ENCODE peak calls at places on chromosomes 5 and 9, in six cellular contexts. I is caudate nucleus; T is hypothalamus; O is activated effector memory CD4-positive, alpha-beta T cell treated with Interleukin-2 at 50 U/mL for 16 hours; B is stimulated activated CD8-positive, alpha-beta memory T cell treated with anti-CD3 and anti-CD28 coated beads, Interleukin-7, amount 100 ng/mL, for 24 hours; U is NCI-H524. L is an unnamed sample.

GRCh38 chr5:52148679-52149078 is 639.0 kb upstream of the ITGA1 start:
- DNase-seq in I (no peak), T (no peak), O (no peak), B (no peak), U (no peak), L (no peak)

GRCh38 chr5:169071-169727 is 22.1 kb upstream of the LRRC14B start:
- DNase-seq in I (no peak), T (no peak), O (no peak), B (no peak), U (no peak), L (no peak)

GRCh38 chr9:126474201-126474765 is 139.4 kb upstream of the LMX1B start:
- DNase-seq in I (no peak), T (no peak), O (no peak), B (no peak), U (no peak), L (no peak)

GRCh38 chr5:117665121-117665520 is 1090.5 kb upstream of the SEMA6A start:
- DNase-seq in I (no peak), T (no peak), O (no peak), B (no peak), U (no peak), L (no peak)

GRCh38 chr5:136730426-136730825 is 365.1 kb upstream of the TRPC7 start:
- DNase-seq in I (no peak), T (no peak), O (no peak), B (no peak), U (no peak), L (peak)

GRCh38 chr9:87427851-87428506 is 69.7 kb upstream of the DAPK1 start:
- DNase-seq in I (no peak), T (no peak), O (no peak), B (no peak), U (no peak), L (peak)

GRCh38 chr5:180212363-180213255 is 3.6 kb upstream of the RASGEF1C start:
- DNase-seq in I (no peak), T (no peak), O (no peak), B (no peak), U (no peak), L (no peak)

GRCh38 chr5:143166661-143167420 is 236.6 kb downstream of the NR3C1 start:
- DNase-seq in I (no peak), T (no peak), O (no peak), B (no peak), U (no peak), L (peak)

GRCh38 chr5:42992035-42992570 is 48.0 kb downstream of the ANXA2R start:
- DNase-seq in I (no peak), T (no peak), O (peak), B (peak), U (peak), L (peak)

GRCh38 chr9:38214441-38214840 is 145.4 kb upstream of the SHB start:
- DNase-seq in I (no peak), T (no peak), O (no peak), B (no peak), U (no peak), L (no peak)

GRCh38 chr9:77751341-77752091 is 103.4 kb upstream of the GNA14 start:
- DNase-seq in I (no peak), T (no peak), O (no peak), B (no peak), U (peak), L (peak)

GRCh38 chr5:173233347-173234128 is 1.5 kb downstream of the NKX2-5 start:
- DNase-seq in I (no peak), T (no peak), O (no peak), B (no peak), U (no peak), L (no peak)

GRCh38 chr5:163529698-163530097 is 24.3 kb downstream of the MAT2B start:
- DNase-seq in I (no peak), T (no peak), O (no peak), B (no peak), U (no peak), L (peak)

GRCh38 chr5:98775962-98776687 is 2.7 kb downstream of the RGMB start:
- DNase-seq in I (no peak), T (no peak), O (no peak), B (no peak), U (no peak), L (peak)

GRCh38 chr5:158967566-158967965 is 132.2 kb downstream of the EBF1 start:
- DNase-seq in I (no peak), T (no peak), O (no peak), B (no peak), U (no peak), L (peak)

GRCh38 chr5:9188131-9188530 is 357.7 kb downstream of the SEMA5A start:
- DNase-seq in I (no peak), T (no peak), O (no peak), B (no peak), U (no peak), L (peak)

GRCh38 chr5:144504929-144505578 is 334.4 kb downstream of the KCTD16 start:
- DNase-seq in I (no peak), T (no peak), O (no peak), B (no peak), U (no peak), L (peak)

GRCh38 chr5:131064669-131065371 is 100.2 kb downstream of the HINT1 start:
- DNase-seq in I (no peak), T (no peak), O (no peak), B (no peak), U (no peak), L (no peak)

GRCh38 chr5:52878671-52879070 is 91.0 kb downstream of the ITGA1 start:
- DNase-seq in I (no peak), T (no peak), O (no peak), B (no peak), U (no peak), L (peak)

GRCh38 chr9:101487443-101487855 is 46.2 kb upstream of the RNF20 start:
- DNase-seq in I (no peak), T (no peak), O (no peak), B (no peak), U (no peak), L (no peak)

GRCh38 chr9:104765138-104765537 is 1.2 kb downstream of the NIPSNAP3B start:
- DNase-seq in I (no peak), T (no peak), O (no peak), B (no peak), U (no peak), L (no peak)

GRCh38 chr5:83029912-83030311 is 47.3 kb downstream of the TMEM167A start:
- DNase-seq in I (no peak), T (no peak), O (no peak), B (no peak), U (no peak), L (peak)

GRCh38 chr9:123998970-123999621 is 12.5 kb upstream of the LHX2 start:
- DNase-seq in I (no peak), T (no peak), O (no peak), B (no peak), U (peak), L (no peak)

GRCh38 chr9:131651160-131651559 is 88.7 kb downstream of the RAPGEF1 start:
- DNase-seq in I (no peak), T (no peak), O (no peak), B (no peak), U (no peak), L (no peak)

L was measured in kidney tubule cell.